ENCODE peak calls at places on chromosomes 5 and 9, in four cellular contexts. Y is aorta, D is esophagus squamous epithelium, N is small intestine. V is an unnamed sample. For H3K4me1, the result is how much of the 10 kb centered on the place peaks cover.

GRCh38 chr5:149452007-149452664 is 73.0 kb upstream of the IL17B start:
- DNase-seq in N (peak), D (no peak), Y (no peak), V (no peak)

GRCh38 chr5:67051164-67051563 is 145.4 kb downstream of the CD180 start:
- DNase-seq in D (no peak), N (peak), Y (no peak), V (no peak)

GRCh38 chr9:78167356-78167755 is 68.5 kb upstream of the CEP78 start:
- DNase-seq in Y (no peak), N (peak), D (no peak), V (no peak)

GRCh38 chr5:65855758-65856157 is 70.6 kb upstream of the ERBIN start:
- DNase-seq in Y (no peak), D (no peak), N (no peak), V (no peak)

GRCh38 chr9:37992924-37993349 is 76.1 kb downstream of the SHB start:
- DNase-seq in D (no peak), N (no peak), Y (peak), V (no peak)

GRCh38 chr9:23015557-23015956 is 568.9 kb downstream of the DMRTA1 start:
- DNase-seq in Y (no peak), D (no peak), N (no peak), V (no peak)

GRCh38 chr9:112360047-112360804 is 19.7 kb upstream of the HSDL2 start:
- DNase-seq in D (no peak), Y (no peak), N (no peak), V (no peak)

GRCh38 chr5:132227485-132228240 is at the start of gene P4HA2:
- DNase-seq in Y (peak), D (no peak), N (peak), V (no peak)

GRCh38 chr5:156581725-156582124 is 254.8 kb downstream of the SGCD start:
- DNase-seq in N (no peak), D (no peak), Y (no peak), V (no peak)

GRCh38 chr9:123412171-123412820 is 56.3 kb downstream of the CRB2 start:
- DNase-seq in D (no peak), N (no peak), Y (no peak), V (no peak)

GRCh38 chr5:6066026-6066425 is 312.3 kb downstream of the MED10 start:
- DNase-seq in N (no peak), Y (no peak), D (no peak), V (no peak)

GRCh38 chr9:111979561-111979960 is 82.9 kb downstream of the UGCG start:
- DNase-seq in D (no peak), N (no peak), Y (no peak), V (no peak)

GRCh38 chr9:101995231-101995630 is 256.8 kb upstream of the GRIN3A start:
- DNase-seq in D (no peak), Y (no peak), N (no peak), V (no peak)

GRCh38 chr5:109516385-109516784 is 106.6 kb upstream of the PJA2 start:
- DNase-seq in D (no peak), Y (no peak), N (no peak), V (no peak)

GRCh38 chr5:124888050-124888506 is 141.6 kb upstream of the ZNF608 start:
- DNase-seq in Y (no peak), N (peak), D (no peak), V (no peak)

GRCh38 chr5:125487231-125487630 is 740.8 kb upstream of the ZNF608 start:
- DNase-seq in Y (no peak), D (no peak), N (no peak), V (no peak)

GRCh38 chr9:13282998-13283397 is 3.5 kb upstream of the MPDZ start:
- DNase-seq in Y (no peak), D (no peak), N (no peak), V (no peak)

GRCh38 chr9:13278368-13279246 is 885 bp downstream of the MPDZ start:
- DNase-seq in D (no peak), N (no peak), Y (peak), V (no peak)

GRCh38 chr9:13278023-13278367 is 1.5 kb downstream of the MPDZ start:
- DNase-seq in Y (no peak), D (no peak), N (no peak), V (no peak)

GRCh38 chr9:13281356-13282016 is 2.0 kb upstream of the MPDZ start:
- DNase-seq in N (no peak), D (no peak), Y (no peak), V (no peak)

DNA sequence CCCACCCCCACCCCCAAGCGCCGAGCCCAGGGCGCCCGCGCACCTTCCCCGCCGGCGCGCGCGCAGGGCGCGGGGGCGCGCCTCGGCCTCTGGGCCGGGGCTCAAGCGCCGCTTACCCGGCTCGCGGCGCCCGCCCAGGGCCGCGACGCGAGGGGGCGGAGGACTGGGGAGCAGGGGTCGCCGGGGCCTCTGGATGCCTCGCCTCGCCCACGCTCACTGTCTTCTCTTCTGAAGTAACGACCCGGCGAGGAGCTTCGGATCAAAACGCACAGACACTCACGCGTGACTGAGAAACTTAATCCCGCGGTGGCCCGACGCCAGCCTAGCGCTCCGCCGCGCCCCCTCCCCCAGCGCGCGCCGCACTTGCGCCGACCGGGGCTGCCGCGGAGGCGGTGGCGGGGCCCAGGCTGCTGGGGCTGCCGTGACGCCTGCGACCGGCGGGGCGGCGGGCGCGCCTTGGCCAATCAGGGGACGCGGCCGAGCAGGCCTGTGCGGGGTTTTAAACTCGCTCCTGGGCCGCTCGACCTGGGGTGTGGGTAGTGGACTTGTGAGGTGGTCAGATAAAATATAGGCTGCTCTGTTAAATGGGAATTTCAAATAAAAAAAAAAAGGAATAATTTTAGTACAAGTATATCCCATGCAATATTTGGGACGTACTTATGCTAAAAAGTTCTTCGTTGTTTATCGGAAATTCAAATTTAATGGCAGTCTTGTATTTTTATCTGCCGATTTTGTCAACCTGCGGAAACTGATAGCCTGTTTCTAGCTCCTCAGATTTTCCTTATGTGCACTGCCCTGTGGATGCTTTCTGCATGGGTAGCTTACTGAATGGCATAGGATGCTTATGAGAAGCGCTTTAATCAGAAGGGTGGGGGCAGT is at the start of gene MPDZ:
- DNase-seq in Y (peak), D (no peak), N (no peak), V (no peak)
- H3K27ac ChIP-seq in Y (peak), D (peak), N (peak), V (no peak)

GRCh38 chr9:134063876-134064450 is 3.9 kb downstream of the BRD3 start:
- DNase-seq in N (no peak), D (no peak), Y (no peak), V (no peak)
- H3K4me1 ChIP-seq in N (under half), D (half or more), Y (under half), V (under half)

GRCh38 chr9:114616684-114617520 is 5.8 kb downstream of the TMEM268 start:
- DNase-seq in Y (peak), N (no peak), D (peak), V (no peak)
- H3K27ac ChIP-seq in Y (no peak), N (peak), D (peak), V (no peak)

DNA sequence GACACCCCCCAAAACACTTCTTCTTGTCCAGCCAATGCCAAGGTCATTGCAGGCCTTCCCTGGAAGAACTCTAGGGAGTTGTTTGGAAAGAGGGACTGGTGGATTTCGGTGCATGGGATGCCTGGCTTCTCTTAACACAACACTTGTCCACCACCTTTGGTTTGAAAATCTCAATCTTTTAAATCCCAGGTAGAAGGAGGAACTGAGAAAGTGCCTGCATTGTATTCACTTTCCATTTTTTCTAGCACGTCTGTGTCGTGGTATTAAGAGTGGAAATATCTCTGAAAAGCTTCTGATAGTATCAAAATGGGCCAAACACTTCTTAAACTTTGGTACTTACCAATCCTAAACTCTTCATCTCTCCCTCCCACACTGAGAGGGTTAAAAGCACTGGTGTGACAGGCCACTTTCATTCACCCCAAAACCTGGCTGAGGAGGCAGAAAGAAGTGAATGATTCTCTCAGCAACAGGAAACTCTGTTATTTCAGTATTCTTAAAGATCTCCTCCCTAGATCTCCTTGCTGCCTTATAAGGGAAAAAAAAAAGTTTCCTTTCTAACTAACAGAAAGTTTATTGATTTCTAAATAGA is 3.8 kb upstream of the NFIB start:
- DNase-seq in Y (no peak), D (no peak), N (no peak), V (no peak)
- H3K4me1 ChIP-seq in Y (under half), D (half or more), N (under half), V (under half)

DNA sequence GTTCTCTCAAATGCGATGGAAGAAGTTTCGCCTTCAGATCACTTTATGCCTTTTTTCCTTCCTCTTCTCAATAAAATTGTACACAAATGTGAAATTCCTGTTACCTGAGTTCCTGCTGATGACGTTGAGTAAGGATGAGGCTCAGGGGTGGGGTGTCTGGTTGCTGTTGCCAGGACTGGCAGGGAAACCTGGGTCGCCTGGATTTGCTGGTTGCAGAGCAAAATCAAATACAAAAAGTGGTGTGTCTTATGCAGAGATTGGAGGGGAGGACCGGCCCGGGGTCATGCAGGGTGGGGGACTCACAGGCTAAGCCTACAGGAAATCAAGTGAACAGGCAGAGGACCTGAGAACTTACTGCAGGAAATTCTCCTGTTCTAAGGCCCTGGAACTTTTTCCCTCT is 39.2 kb downstream of the ANXA2R start:
- DNase-seq in N (no peak), D (no peak), Y (no peak), V (no peak)
- H3K27ac ChIP-seq in N (no peak), D (no peak), Y (no peak), V (no peak)

DNA sequence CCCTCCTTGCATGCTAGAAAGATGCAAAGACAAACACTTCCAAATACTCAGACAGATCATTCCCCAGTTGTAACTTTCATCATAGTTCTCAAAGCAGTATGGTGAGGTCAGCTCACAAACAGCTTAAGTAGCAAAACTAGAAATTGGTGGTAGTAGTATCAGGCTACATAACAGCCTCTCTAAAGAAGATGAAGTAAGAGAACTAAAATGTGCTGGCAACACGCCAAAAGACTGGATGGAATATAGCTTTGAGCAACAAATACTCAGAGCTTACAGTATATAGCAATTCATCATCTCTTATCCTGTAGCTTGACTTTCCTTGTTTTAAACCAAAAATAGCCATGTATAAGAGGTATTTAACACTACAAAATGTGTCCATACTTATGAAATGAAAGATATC is 7.5 kb downstream of the PFDN1 start:
- DNase-seq in Y (no peak), N (peak), D (no peak), V (no peak)
- H3K4me1 ChIP-seq in Y (under half), N (under half), D (half or more), V (under half)

GRCh38 chr9:92563701-92564100 is 27.9 kb upstream of the ECM2 start:
- DNase-seq in Y (no peak), N (no peak), D (no peak), V (no peak)

GRCh38 chr9:92561374-92562329 is 25.9 kb upstream of the ECM2 start:
- DNase-seq in N (no peak), D (no peak), Y (no peak), V (no peak)

GRCh38 chr9:92564479-92564878 is 28.7 kb upstream of the ECM2 start:
- DNase-seq in N (no peak), D (no peak), Y (no peak), V (no peak)

GRCh38 chr9:92558612-92559374 is 23.0 kb upstream of the ECM2 start:
- DNase-seq in Y (no peak), D (no peak), N (no peak), V (no peak)
- H3K27ac ChIP-seq in Y (no peak), D (peak), N (no peak), V (no peak)